ENCODE peak calls at places on chromosome 12, in seven cellular contexts. One of them, this sample, is unnamed.

GRCh38 chr12:119940881-119941280 is 48.2 kb upstream of the BICDL1 start:
- DNase-seq in CD4-positive, alpha-beta T cell: no peak
- DNase-seq in fibroblast of mammary gland: peak; percentile 88
- DNase-seq in sciatic nerve: no peak
- DNase-seq in stimulated activated CD4-positive, alpha-beta T cell treated with anti-CD3 and anti-CD28 coated beads, TNF-alpha, amount 100 ng/mL, for 48 hours: no peak
- DNase-seq in T follicular helper cell: no peak
- DNase-seq in RWPE1: peak; percentile 88
- DNase-seq in this sample: peak; percentile 20

GRCh38 chr12:14267724-14268123 is 97.8 kb upstream of the ATF7IP start:
- DNase-seq in RWPE1: no peak
- DNase-seq in fibroblast of mammary gland: no peak
- DNase-seq in sciatic nerve: no peak
- DNase-seq in stimulated activated CD4-positive, alpha-beta T cell treated with anti-CD3 and anti-CD28 coated beads, TNF-alpha, amount 100 ng/mL, for 48 hours: no peak
- DNase-seq in CD4-positive, alpha-beta T cell: no peak
- DNase-seq in T follicular helper cell: no peak
- DNase-seq in this sample: no peak

GRCh38 chr12:95182868-95183415 is 34.3 kb downstream of the FGD6 start:
- DNase-seq in T follicular helper cell: no peak
- DNase-seq in stimulated activated CD4-positive, alpha-beta T cell treated with anti-CD3 and anti-CD28 coated beads, TNF-alpha, amount 100 ng/mL, for 48 hours: no peak
- DNase-seq in sciatic nerve: no peak
- DNase-seq in RWPE1: peak; percentile 29
- DNase-seq in CD4-positive, alpha-beta T cell: no peak
- DNase-seq in fibroblast of mammary gland: peak; percentile 73
- DNase-seq in this sample: no peak

GRCh38 chr12:13425766-13426165 is 229.2 kb downstream of the EMP1 start:
- DNase-seq in T follicular helper cell: no peak
- DNase-seq in RWPE1: peak; percentile 12
- DNase-seq in stimulated activated CD4-positive, alpha-beta T cell treated with anti-CD3 and anti-CD28 coated beads, TNF-alpha, amount 100 ng/mL, for 48 hours: no peak
- DNase-seq in fibroblast of mammary gland: peak; percentile 88
- DNase-seq in CD4-positive, alpha-beta T cell: no peak
- DNase-seq in sciatic nerve: no peak
- DNase-seq in this sample: no peak

GRCh38 chr12:3247077-3247476 is 169.9 kb downstream of the TSPAN9 start:
- DNase-seq in RWPE1: no peak
- DNase-seq in CD4-positive, alpha-beta T cell: no peak
- DNase-seq in sciatic nerve: no peak
- DNase-seq in fibroblast of mammary gland: no peak
- DNase-seq in stimulated activated CD4-positive, alpha-beta T cell treated with anti-CD3 and anti-CD28 coated beads, TNF-alpha, amount 100 ng/mL, for 48 hours: no peak
- DNase-seq in T follicular helper cell: no peak
- DNase-seq in this sample: no peak

GRCh38 chr12:54744590-54744989 is 96.4 kb upstream of the DCD start:
- DNase-seq in CD4-positive, alpha-beta T cell: no peak
- DNase-seq in fibroblast of mammary gland: no peak
- DNase-seq in stimulated activated CD4-positive, alpha-beta T cell treated with anti-CD3 and anti-CD28 coated beads, TNF-alpha, amount 100 ng/mL, for 48 hours: no peak
- DNase-seq in sciatic nerve: no peak
- DNase-seq in RWPE1: no peak
- DNase-seq in T follicular helper cell: no peak
- DNase-seq in this sample: no peak

GRCh38 chr12:2944401-2945047 is 14.7 kb upstream of the TEAD4 start:
- DNase-seq in fibroblast of mammary gland: peak; percentile 28
- DNase-seq in stimulated activated CD4-positive, alpha-beta T cell treated with anti-CD3 and anti-CD28 coated beads, TNF-alpha, amount 100 ng/mL, for 48 hours: peak; percentile 54
- DNase-seq in RWPE1: peak; percentile 45
- DNase-seq in sciatic nerve: peak; percentile 67
- DNase-seq in CD4-positive, alpha-beta T cell: peak; percentile 38
- DNase-seq in T follicular helper cell: peak; percentile 4
- DNase-seq in this sample: peak; percentile 84

GRCh38 chr12:62866451-62867082 is 68.4 kb downstream of the PPM1H start:
- DNase-seq in sciatic nerve: no peak
- DNase-seq in RWPE1: peak; percentile 25
- DNase-seq in T follicular helper cell: no peak
- DNase-seq in fibroblast of mammary gland: no peak
- DNase-seq in CD4-positive, alpha-beta T cell: no peak
- DNase-seq in stimulated activated CD4-positive, alpha-beta T cell treated with anti-CD3 and anti-CD28 coated beads, TNF-alpha, amount 100 ng/mL, for 48 hours: no peak
- DNase-seq in this sample: peak; percentile 59

GRCh38 chr12:58502236-58502635 is 418.1 kb downstream of the LRIG3 start:
- DNase-seq in CD4-positive, alpha-beta T cell: no peak
- DNase-seq in fibroblast of mammary gland: peak; percentile 44
- DNase-seq in T follicular helper cell: no peak
- DNase-seq in stimulated activated CD4-positive, alpha-beta T cell treated with anti-CD3 and anti-CD28 coated beads, TNF-alpha, amount 100 ng/mL, for 48 hours: no peak
- DNase-seq in sciatic nerve: no peak
- DNase-seq in RWPE1: no peak
- DNase-seq in this sample: no peak

GRCh38 chr12:105949391-105949790 is 189.4 kb downstream of the NUAK1 start:
- DNase-seq in T follicular helper cell: no peak
- DNase-seq in fibroblast of mammary gland: no peak
- DNase-seq in RWPE1: no peak
- DNase-seq in sciatic nerve: no peak
- DNase-seq in stimulated activated CD4-positive, alpha-beta T cell treated with anti-CD3 and anti-CD28 coated beads, TNF-alpha, amount 100 ng/mL, for 48 hours: no peak
- DNase-seq in CD4-positive, alpha-beta T cell: no peak
- DNase-seq in this sample: no peak